ENCODE peak calls at places on chromosomes 11 and 22, in five cellular contexts. K is Peyer's patch, Y is adrenal gland, S is A549, F is transverse colon. C is an unnamed sample.

GRCh38 chr11:27471067-27471587 is 1.5 kb downstream of the LGR4 start:
- DNase-seq in K (peak), Y (peak), S (no peak), F (peak), C (no peak)

GRCh38 chr22:50182176-50183081 is 3.3 kb upstream of the TRABD start:
- DNase-seq in K (no peak), Y (no peak), S (no peak), F (peak), C (peak)

GRCh38 chr22:31122532-31123291 is at the start of gene INPP5J:
- DNase-seq in K (peak), Y (peak), S (peak), F (peak), C (peak)

GRCh38 chr11:134236834-134237556 is 12.5 kb downstream of the VPS26B start:
- DNase-seq in K (no peak), Y (no peak), S (no peak), F (no peak), C (no peak)

GRCh38 chr11:69430566-69430965 is 50.9 kb upstream of the LINC01488 start:
- DNase-seq in K (peak), Y (no peak), S (no peak), F (no peak), C (no peak)

GRCh38 chr22:30556388-30556787 is 9.8 kb upstream of the SEC14L6 start:
- DNase-seq in K (no peak), Y (no peak), S (no peak), F (no peak), C (no peak)

GRCh38 chr22:49768511-49768910 is 59.2 kb downstream of the BRD1 start:
- DNase-seq in K (peak), Y (peak), S (no peak), F (peak), C (peak)

GRCh38 chr11:57316017-57316416 is 8.7 kb downstream of the TNKS1BP1 start:
- DNase-seq in K (no peak), Y (no peak), S (no peak), F (no peak), C (peak)

GRCh38 chr22:29916007-29916544 is 33.1 kb downstream of the MTMR3 start:
- DNase-seq in K (no peak), Y (no peak), S (no peak), F (no peak), C (no peak)

GRCh38 chr22:46007848-46008261 is 30.9 kb upstream of the WNT7B start:
- DNase-seq in K (peak), Y (peak), S (no peak), F (peak), C (peak)

GRCh38 chr11:72012897-72013721 is 14.4 kb downstream of the IL18BP start:
- DNase-seq in K (no peak), Y (peak), S (no peak), F (no peak), C (no peak)
- TF ChIP-seq CTCF in K (no peak), Y (peak), S (no peak), F (no peak), C (no peak)

GRCh38 chr11:104352036-104352435 is 188.1 kb upstream of the PDGFD start:
- DNase-seq in K (no peak), Y (no peak), S (no peak), F (no peak), C (no peak)
- TF ChIP-seq POLR2A in K (no peak), Y (no peak), S (no peak), F (no peak), C (no peak)

DNA sequence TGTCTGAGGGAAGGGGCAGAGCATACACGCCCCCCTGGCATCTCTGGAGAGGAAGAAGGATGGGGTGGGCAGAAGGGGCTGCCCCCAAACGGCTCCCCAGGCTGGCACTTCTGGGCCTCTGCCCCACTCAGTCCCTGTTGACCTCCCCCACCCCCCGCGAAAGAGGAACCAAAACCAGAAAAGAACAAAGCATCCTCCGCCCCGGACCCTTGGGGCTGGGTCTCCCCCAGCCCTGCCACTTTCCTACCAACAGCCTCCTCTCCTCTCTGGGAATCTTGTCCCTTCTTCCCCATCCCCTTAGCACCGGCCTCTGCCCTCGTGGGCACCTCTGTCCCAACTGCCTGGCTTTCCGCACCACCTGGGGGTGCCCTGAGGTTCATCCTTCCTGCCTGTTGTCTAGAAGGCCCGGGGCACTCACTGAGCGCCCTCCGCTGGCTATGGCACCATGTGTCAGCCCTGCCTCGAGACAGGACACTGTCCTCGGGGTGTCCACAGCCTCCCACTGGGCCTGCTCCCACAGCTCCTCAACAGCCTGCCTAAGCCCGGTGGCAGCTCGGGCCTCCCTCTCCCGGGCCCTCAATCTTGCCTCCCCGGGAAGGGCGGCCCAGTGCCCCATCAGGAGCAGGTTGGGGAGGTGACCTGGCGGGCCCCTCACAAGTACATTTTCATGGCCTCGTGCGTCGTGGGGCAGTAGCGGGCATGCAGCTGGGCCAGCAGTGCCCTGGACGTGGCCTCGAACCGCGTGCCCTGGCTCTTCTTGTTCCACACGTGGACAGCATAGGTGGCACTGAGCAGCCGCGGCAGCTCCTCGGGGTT is 28.2 kb downstream of the A4GALT start:
- DNase-seq in K (no peak), Y (no peak), S (no peak), F (no peak), C (peak)
- TF ChIP-seq CTCF in K (no peak), Y (no peak), S (no peak), F (no peak), C (no peak)

DNA sequence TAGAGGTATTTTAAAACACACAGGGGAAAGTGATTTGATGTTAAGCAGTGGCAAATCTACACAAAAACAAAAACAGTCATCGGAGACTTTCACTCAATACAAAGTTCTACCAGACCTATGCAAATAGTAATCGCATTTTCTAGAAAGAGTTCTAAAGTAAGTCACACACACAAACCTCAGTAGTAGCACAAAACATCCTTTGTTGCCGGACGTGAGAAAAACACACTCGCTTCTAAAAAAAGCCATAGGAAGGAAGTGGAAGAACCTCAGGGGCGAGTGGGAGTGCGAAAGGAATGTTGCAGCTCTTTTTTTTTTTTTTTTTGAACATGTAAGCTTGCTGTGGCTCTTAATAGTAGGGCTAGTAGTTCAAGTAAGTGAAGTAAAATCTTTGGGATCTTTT is 88.9 kb downstream of the MAML2 start:
- DNase-seq in K (no peak), Y (no peak), S (no peak), F (peak), C (no peak)
- TF ChIP-seq POLR2A in K (no peak), Y (no peak), S (no peak), F (no peak), C (no peak)

DNA sequence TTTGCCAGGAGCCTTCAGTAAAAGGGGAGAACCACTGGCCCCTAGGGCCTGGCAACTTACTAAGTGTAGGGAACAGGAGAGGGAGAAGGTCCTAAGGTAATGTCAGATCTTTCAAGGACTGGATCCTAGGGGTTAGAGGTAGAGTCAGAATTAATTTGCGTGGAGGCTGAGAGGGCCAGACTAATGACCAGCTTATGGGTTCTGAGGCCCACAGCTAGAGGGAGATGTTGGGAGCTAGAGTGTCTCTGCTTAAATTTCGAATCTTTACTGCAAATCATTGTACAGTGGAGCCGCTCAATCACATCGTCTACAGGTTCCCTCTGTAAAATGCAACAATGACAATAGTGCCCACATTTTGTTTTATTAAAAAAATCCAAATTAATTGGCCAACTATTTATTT is 31.4 kb downstream of the CLMP start:
- DNase-seq in K (no peak), Y (no peak), S (no peak), F (no peak), C (no peak)
- TF ChIP-seq CTCF in K (no peak), Y (no peak), S (no peak), F (no peak), C (no peak)

GRCh38 chr11:65574147-65574962 is 1.5 kb upstream of the EHBP1L1 start:
- DNase-seq in K (peak), Y (peak), S (peak), F (peak), C (peak)

GRCh38 chr11:65571420-65571819 is 918 bp upstream of the FAM89B start:
- DNase-seq in K (no peak), Y (no peak), S (no peak), F (peak), C (peak)

GRCh38 chr11:65573391-65574146 is 1.2 kb downstream of the FAM89B start:
- DNase-seq in K (no peak), Y (peak), S (no peak), F (peak), C (peak)

GRCh38 chr11:65571940-65572339 is 398 bp upstream of the FAM89B start:
- DNase-seq in K (no peak), Y (no peak), S (peak), F (peak), C (no peak)

DNA sequence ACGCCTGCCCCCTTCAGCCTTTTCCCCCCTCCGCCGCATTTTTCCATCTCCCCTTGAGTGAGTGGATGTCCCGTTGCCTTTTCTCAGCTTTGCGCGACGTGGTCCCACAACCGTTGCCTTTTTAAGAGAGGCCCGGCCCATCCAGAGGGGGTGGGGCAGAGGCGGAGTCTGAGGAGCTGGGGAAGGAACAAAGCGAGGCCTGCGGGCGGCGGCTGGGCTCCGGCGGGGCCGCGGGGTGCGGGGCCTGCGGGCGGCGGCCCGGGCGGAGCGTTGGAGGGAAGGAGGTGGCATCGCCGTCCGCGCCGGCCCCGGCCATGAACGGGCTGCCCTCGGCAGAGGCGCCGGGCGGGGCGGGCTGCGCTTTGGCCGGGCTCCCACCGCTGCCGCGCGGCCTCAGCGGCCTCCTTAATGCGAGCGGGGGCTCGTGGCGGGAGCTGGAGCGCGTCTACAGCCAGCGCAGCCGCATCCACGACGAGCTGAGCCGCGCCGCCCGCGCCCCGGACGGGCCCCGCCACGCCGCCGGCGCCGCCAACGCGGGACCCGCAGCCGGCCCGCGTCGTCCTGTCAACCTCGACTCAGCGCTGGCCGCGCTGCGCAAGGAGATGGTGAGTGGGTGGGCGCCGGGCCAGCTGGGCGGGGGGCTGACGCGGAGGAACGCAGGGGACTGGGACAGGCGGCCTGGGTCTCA is at the start of gene FAM89B:
- DNase-seq in K (peak), Y (peak), S (peak), F (peak), C (peak)
- TF ChIP-seq POLR2A in K (no peak), Y (peak), S (peak), F (no peak), C (peak)

GRCh38 chr11:63942803-63943202 is 4.0 kb downstream of the NAA40 start:
- DNase-seq in K (peak), Y (no peak), S (no peak), F (no peak), C (no peak)

GRCh38 chr11:63941901-63942300 is 3.1 kb downstream of the NAA40 start:
- DNase-seq in K (no peak), Y (no peak), S (no peak), F (no peak), C (no peak)

GRCh38 chr11:63944987-63945386 is 6.2 kb downstream of the NAA40 start:
- DNase-seq in K (peak), Y (peak), S (no peak), F (peak), C (no peak)

GRCh38 chr11:63940786-63941185 is 2.0 kb downstream of the NAA40 start:
- DNase-seq in K (no peak), Y (no peak), S (no peak), F (no peak), C (no peak)

GRCh38 chr11:63945482-63946163 is 6.8 kb downstream of the NAA40 start:
- DNase-seq in K (peak), Y (peak), S (peak), F (peak), C (no peak)
- TF ChIP-seq CTCF in K (peak), Y (peak), S (peak), F (peak), C (peak)

DNA sequence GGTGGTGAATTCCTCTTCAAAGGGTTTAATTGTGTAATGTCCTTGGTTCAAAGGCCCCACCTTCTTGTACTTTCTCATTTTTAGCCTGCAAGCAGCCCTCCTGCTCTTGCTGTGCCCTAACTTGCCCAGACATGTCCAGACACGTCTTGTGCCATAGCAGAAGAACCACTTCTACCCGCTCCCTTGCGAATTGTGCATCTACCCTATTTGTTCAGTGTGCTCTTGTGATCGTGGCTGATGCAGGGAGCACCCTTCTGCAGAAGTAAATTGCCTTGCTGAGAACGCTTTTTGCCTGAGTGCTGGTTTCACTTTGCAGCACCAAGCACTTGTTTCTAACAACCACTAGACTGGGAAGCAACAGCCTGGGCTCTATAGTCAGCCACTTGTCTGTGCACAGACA is 249.4 kb downstream of the SBF2 start:
- DNase-seq in K (no peak), Y (no peak), S (no peak), F (no peak), C (no peak)
- TF ChIP-seq POLR2A in K (no peak), Y (no peak), S (no peak), F (no peak), C (no peak)

C was measured in spleen.